ENCODE peak calls at places on chromosomes 5 and 9, in ten cellular contexts. One of them, this sample, is unnamed.
A peak's percentile ranks its signal among the peaks of the same experiment; 100 is the strongest.

GRCh38 chr9:21709464-21710058 is 92.9 kb upstream of the MTAP start:
- DNase-seq in RWPE1: no peak
- DNase-seq in natural killer cell: no peak
- DNase-seq in lower lobe of right lung: no peak
- DNase-seq in brain microvascular endothelial cell: peak; percentile 64
- DNase-seq in activated CD8-positive, alpha-beta T cell treated with anti-CD3 and anti-CD28 coated beads for 36 hours: peak; percentile 88
- DNase-seq in CD8-positive, alpha-beta T cell: peak; percentile 35
- DNase-seq in fibroblast of lung: peak; percentile 43
- DNase-seq in coronary artery: no peak
- DNase-seq in OCI-LY7: peak; percentile 69
- DNase-seq in this sample: peak; percentile 47

GRCh38 chr5:126686451-126687126 is 85.8 kb downstream of the PHAX start:
- DNase-seq in RWPE1: no peak
- DNase-seq in natural killer cell: no peak
- DNase-seq in lower lobe of right lung: no peak
- DNase-seq in brain microvascular endothelial cell: no peak
- DNase-seq in activated CD8-positive, alpha-beta T cell treated with anti-CD3 and anti-CD28 coated beads for 36 hours: no peak
- DNase-seq in CD8-positive, alpha-beta T cell: no peak
- DNase-seq in fibroblast of lung: no peak
- DNase-seq in coronary artery: no peak
- DNase-seq in OCI-LY7: peak; percentile 70
- DNase-seq in this sample: no peak

GRCh38 chr9:33718987-33719386 is 76.4 kb upstream of the PRSS3 start:
- DNase-seq in RWPE1: no peak
- DNase-seq in natural killer cell: no peak
- DNase-seq in lower lobe of right lung: peak; percentile 61
- DNase-seq in brain microvascular endothelial cell: peak; percentile 46
- DNase-seq in activated CD8-positive, alpha-beta T cell treated with anti-CD3 and anti-CD28 coated beads for 36 hours: no peak
- DNase-seq in CD8-positive, alpha-beta T cell: no peak
- DNase-seq in fibroblast of lung: peak; percentile 7
- DNase-seq in coronary artery: no peak
- DNase-seq in OCI-LY7: no peak
- DNase-seq in this sample: no peak

GRCh38 chr9:114906922-114907571 is 23.3 kb downstream of the TNFSF8 start:
- DNase-seq in RWPE1: peak; percentile 56
- DNase-seq in natural killer cell: no peak
- DNase-seq in lower lobe of right lung: no peak
- DNase-seq in brain microvascular endothelial cell: no peak
- DNase-seq in activated CD8-positive, alpha-beta T cell treated with anti-CD3 and anti-CD28 coated beads for 36 hours: peak; percentile 48
- DNase-seq in CD8-positive, alpha-beta T cell: no peak
- DNase-seq in fibroblast of lung: peak; percentile 39
- DNase-seq in coronary artery: no peak
- DNase-seq in OCI-LY7: no peak
- DNase-seq in this sample: no peak

GRCh38 chr9:128340691-128341434 is 536 bp downstream of the SLC27A4 start:
- DNase-seq in RWPE1: peak; percentile 48
- DNase-seq in natural killer cell: no peak
- DNase-seq in lower lobe of right lung: no peak
- DNase-seq in brain microvascular endothelial cell: no peak
- DNase-seq in activated CD8-positive, alpha-beta T cell treated with anti-CD3 and anti-CD28 coated beads for 36 hours: peak; percentile 23
- DNase-seq in CD8-positive, alpha-beta T cell: no peak
- DNase-seq in fibroblast of lung: no peak
- DNase-seq in coronary artery: no peak
- DNase-seq in OCI-LY7: no peak
- DNase-seq in this sample: no peak

GRCh38 chr9:113573303-113573958 is 109.9 kb downstream of the RGS3 start:
- DNase-seq in RWPE1: no peak
- DNase-seq in natural killer cell: no peak
- DNase-seq in lower lobe of right lung: peak; percentile 10
- DNase-seq in brain microvascular endothelial cell: no peak
- DNase-seq in activated CD8-positive, alpha-beta T cell treated with anti-CD3 and anti-CD28 coated beads for 36 hours: no peak
- DNase-seq in CD8-positive, alpha-beta T cell: no peak
- DNase-seq in fibroblast of lung: no peak
- DNase-seq in coronary artery: peak; percentile 26
- DNase-seq in OCI-LY7: no peak
- DNase-seq in this sample: no peak

GRCh38 chr5:3740546-3741371 is 145.1 kb downstream of the IRX1 start:
- DNase-seq in RWPE1: peak; percentile 80
- DNase-seq in natural killer cell: no peak
- DNase-seq in lower lobe of right lung: no peak
- DNase-seq in brain microvascular endothelial cell: no peak
- DNase-seq in activated CD8-positive, alpha-beta T cell treated with anti-CD3 and anti-CD28 coated beads for 36 hours: no peak
- DNase-seq in CD8-positive, alpha-beta T cell: no peak
- DNase-seq in fibroblast of lung: peak; percentile 68
- DNase-seq in coronary artery: no peak
- DNase-seq in OCI-LY7: no peak
- DNase-seq in this sample: no peak

GRCh38 chr5:172637122-172637580 is 3.9 kb upstream of the NEURL1B start:
- DNase-seq in RWPE1: peak; percentile 98
- DNase-seq in natural killer cell: no peak
- DNase-seq in lower lobe of right lung: no peak
- DNase-seq in brain microvascular endothelial cell: no peak
- DNase-seq in activated CD8-positive, alpha-beta T cell treated with anti-CD3 and anti-CD28 coated beads for 36 hours: no peak
- DNase-seq in CD8-positive, alpha-beta T cell: no peak
- DNase-seq in fibroblast of lung: no peak
- DNase-seq in coronary artery: peak; percentile 75
- DNase-seq in OCI-LY7: no peak
- DNase-seq in this sample: no peak

GRCh38 chr9:117234178-117234577 is 180.7 kb downstream of the ASTN2 start:
- DNase-seq in RWPE1: no peak
- DNase-seq in natural killer cell: no peak
- DNase-seq in lower lobe of right lung: no peak
- DNase-seq in brain microvascular endothelial cell: no peak
- DNase-seq in activated CD8-positive, alpha-beta T cell treated with anti-CD3 and anti-CD28 coated beads for 36 hours: no peak
- DNase-seq in CD8-positive, alpha-beta T cell: no peak
- DNase-seq in fibroblast of lung: no peak
- DNase-seq in coronary artery: no peak
- DNase-seq in OCI-LY7: no peak
- DNase-seq in this sample: no peak

DNA sequence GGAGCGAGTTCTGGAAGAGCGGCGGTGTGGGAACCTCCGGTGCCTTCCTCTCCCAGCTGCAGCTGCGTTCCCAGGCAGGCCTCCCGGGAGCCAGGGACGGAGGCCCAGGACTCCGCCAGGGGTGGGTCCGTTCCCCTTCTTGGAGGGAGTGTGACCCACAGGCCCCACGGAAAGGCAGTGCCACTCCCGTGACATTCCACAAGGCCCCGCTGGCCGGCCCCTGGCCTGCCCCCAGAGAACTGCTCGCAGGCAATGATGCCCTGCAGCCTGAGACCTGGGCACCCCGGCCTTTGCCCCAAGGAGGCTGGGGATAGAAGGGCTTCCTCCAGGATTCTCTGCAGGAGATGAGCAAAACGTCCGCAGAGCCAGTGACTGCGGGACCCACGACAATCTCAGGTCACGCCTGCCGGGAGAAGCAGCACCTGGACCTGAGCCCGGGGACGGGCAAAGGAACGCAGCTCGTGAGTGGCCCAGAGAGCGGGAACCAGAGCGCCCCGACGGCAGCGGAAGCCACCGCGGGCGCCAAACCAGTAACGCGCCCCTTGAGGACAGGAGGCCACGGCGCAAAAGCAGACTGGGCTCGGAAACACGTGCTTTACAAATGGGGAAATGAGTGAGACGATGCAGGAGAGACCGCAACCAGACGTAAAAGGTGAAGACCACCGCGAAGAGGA is 9.3 kb downstream of the OBP2B start:
- DNase-seq in RWPE1: peak; percentile 70
- DNase-seq in natural killer cell: peak; percentile 28
- DNase-seq in lower lobe of right lung: peak; percentile 59
- DNase-seq in brain microvascular endothelial cell: no peak
- DNase-seq in activated CD8-positive, alpha-beta T cell treated with anti-CD3 and anti-CD28 coated beads for 36 hours: peak; percentile 68
- DNase-seq in CD8-positive, alpha-beta T cell: peak; percentile 41
- DNase-seq in fibroblast of lung: no peak
- DNase-seq in coronary artery: no peak
- DNase-seq in OCI-LY7: no peak
- DNase-seq in this sample: peak; percentile 31
- TF ChIP-seq CTCF in RWPE1: peak; percentile 91
- TF ChIP-seq CTCF in natural killer cell: no peak
- TF ChIP-seq CTCF in lower lobe of right lung: peak; percentile 38
- TF ChIP-seq CTCF in brain microvascular endothelial cell: no peak
- TF ChIP-seq CTCF in activated CD8-positive, alpha-beta T cell treated with anti-CD3 and anti-CD28 coated beads for 36 hours: no peak
- TF ChIP-seq CTCF in CD8-positive, alpha-beta T cell: no peak
- TF ChIP-seq CTCF in fibroblast of lung: no peak
- TF ChIP-seq CTCF in coronary artery: no peak
- TF ChIP-seq CTCF in OCI-LY7: no peak
- TF ChIP-seq CTCF in this sample: peak; percentile 58

GRCh38 chr9:131723632-131724031 is 16.2 kb downstream of the RAPGEF1 start:
- DNase-seq in RWPE1: no peak
- DNase-seq in natural killer cell: no peak
- DNase-seq in lower lobe of right lung: no peak
- DNase-seq in brain microvascular endothelial cell: no peak
- DNase-seq in activated CD8-positive, alpha-beta T cell treated with anti-CD3 and anti-CD28 coated beads for 36 hours: no peak
- DNase-seq in CD8-positive, alpha-beta T cell: no peak
- DNase-seq in fibroblast of lung: no peak
- DNase-seq in coronary artery: no peak
- DNase-seq in OCI-LY7: no peak
- DNase-seq in this sample: no peak

GRCh38 chr9:131727795-131728545 is 11.9 kb downstream of the RAPGEF1 start:
- DNase-seq in RWPE1: peak; percentile 54
- DNase-seq in natural killer cell: no peak
- DNase-seq in lower lobe of right lung: no peak
- DNase-seq in brain microvascular endothelial cell: no peak
- DNase-seq in activated CD8-positive, alpha-beta T cell treated with anti-CD3 and anti-CD28 coated beads for 36 hours: peak; percentile 45
- DNase-seq in CD8-positive, alpha-beta T cell: no peak
- DNase-seq in fibroblast of lung: peak; percentile 62
- DNase-seq in coronary artery: no peak
- DNase-seq in OCI-LY7: peak; percentile 52
- DNase-seq in this sample: no peak

GRCh38 chr9:131727184-131727785 is 12.6 kb downstream of the RAPGEF1 start:
- DNase-seq in RWPE1: peak; percentile 91
- DNase-seq in natural killer cell: no peak
- DNase-seq in lower lobe of right lung: no peak
- DNase-seq in brain microvascular endothelial cell: peak; percentile 45
- DNase-seq in activated CD8-positive, alpha-beta T cell treated with anti-CD3 and anti-CD28 coated beads for 36 hours: peak; percentile 49
- DNase-seq in CD8-positive, alpha-beta T cell: no peak
- DNase-seq in fibroblast of lung: peak; percentile 77
- DNase-seq in coronary artery: no peak
- DNase-seq in OCI-LY7: no peak
- DNase-seq in this sample: no peak

GRCh38 chr9:131722260-131722659 is 17.6 kb downstream of the RAPGEF1 start:
- DNase-seq in RWPE1: no peak
- DNase-seq in natural killer cell: no peak
- DNase-seq in lower lobe of right lung: no peak
- DNase-seq in brain microvascular endothelial cell: no peak
- DNase-seq in activated CD8-positive, alpha-beta T cell treated with anti-CD3 and anti-CD28 coated beads for 36 hours: no peak
- DNase-seq in CD8-positive, alpha-beta T cell: no peak
- DNase-seq in fibroblast of lung: no peak
- DNase-seq in coronary artery: no peak
- DNase-seq in OCI-LY7: no peak
- DNase-seq in this sample: no peak

DNA sequence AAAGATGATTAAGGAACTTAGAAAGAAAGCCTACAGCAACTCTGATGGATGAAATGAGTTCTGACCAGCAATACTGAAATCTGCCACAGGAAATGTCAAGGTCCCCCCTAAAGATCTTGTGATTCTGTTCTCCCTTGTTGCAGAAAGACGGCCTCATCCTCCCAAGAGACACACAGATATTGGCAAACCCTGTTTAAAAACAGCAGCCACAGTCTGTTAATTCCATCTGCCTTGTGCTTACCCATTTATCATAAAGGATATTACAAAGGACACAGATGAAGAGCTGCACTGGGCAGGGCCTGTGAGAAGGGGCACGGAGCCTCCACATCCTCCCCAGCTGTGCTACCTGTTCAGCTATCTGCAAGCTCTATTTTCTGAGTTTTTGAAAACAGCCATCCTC is 15.2 kb downstream of the RAPGEF1 start:
- DNase-seq in RWPE1: no peak
- DNase-seq in natural killer cell: no peak
- DNase-seq in lower lobe of right lung: no peak
- DNase-seq in brain microvascular endothelial cell: no peak
- DNase-seq in activated CD8-positive, alpha-beta T cell treated with anti-CD3 and anti-CD28 coated beads for 36 hours: no peak
- DNase-seq in CD8-positive, alpha-beta T cell: no peak
- DNase-seq in fibroblast of lung: no peak
- DNase-seq in coronary artery: no peak
- DNase-seq in OCI-LY7: peak; percentile 92
- DNase-seq in this sample: no peak
- TF ChIP-seq CTCF in RWPE1: no peak
- TF ChIP-seq CTCF in natural killer cell: no peak
- TF ChIP-seq CTCF in lower lobe of right lung: no peak
- TF ChIP-seq CTCF in brain microvascular endothelial cell: no peak
- TF ChIP-seq CTCF in activated CD8-positive, alpha-beta T cell treated with anti-CD3 and anti-CD28 coated beads for 36 hours: no peak
- TF ChIP-seq CTCF in CD8-positive, alpha-beta T cell: no peak
- TF ChIP-seq CTCF in fibroblast of lung: no peak
- TF ChIP-seq CTCF in coronary artery: no peak
- TF ChIP-seq CTCF in OCI-LY7: no peak
- TF ChIP-seq CTCF in this sample: no peak

GRCh38 chr9:101923451-101923850 is 185.0 kb upstream of the GRIN3A start:
- DNase-seq in RWPE1: no peak
- DNase-seq in natural killer cell: no peak
- DNase-seq in lower lobe of right lung: no peak
- DNase-seq in brain microvascular endothelial cell: no peak
- DNase-seq in activated CD8-positive, alpha-beta T cell treated with anti-CD3 and anti-CD28 coated beads for 36 hours: no peak
- DNase-seq in CD8-positive, alpha-beta T cell: no peak
- DNase-seq in fibroblast of lung: no peak
- DNase-seq in coronary artery: no peak
- DNase-seq in OCI-LY7: no peak
- DNase-seq in this sample: no peak
- TF ChIP-seq CTCF in RWPE1: no peak
- TF ChIP-seq CTCF in natural killer cell: no peak
- TF ChIP-seq CTCF in lower lobe of right lung: no peak
- TF ChIP-seq CTCF in brain microvascular endothelial cell: no peak
- TF ChIP-seq CTCF in activated CD8-positive, alpha-beta T cell treated with anti-CD3 and anti-CD28 coated beads for 36 hours: no peak
- TF ChIP-seq CTCF in CD8-positive, alpha-beta T cell: no peak
- TF ChIP-seq CTCF in fibroblast of lung: no peak
- TF ChIP-seq CTCF in coronary artery: no peak
- TF ChIP-seq CTCF in OCI-LY7: no peak
- TF ChIP-seq CTCF in this sample: no peak

GRCh38 chr9:137305788-137306545 is 3.9 kb upstream of the NRARP start:
- DNase-seq in RWPE1: no peak
- DNase-seq in natural killer cell: no peak
- DNase-seq in lower lobe of right lung: no peak
- DNase-seq in brain microvascular endothelial cell: no peak
- DNase-seq in activated CD8-positive, alpha-beta T cell treated with anti-CD3 and anti-CD28 coated beads for 36 hours: no peak
- DNase-seq in CD8-positive, alpha-beta T cell: peak; percentile 13
- DNase-seq in fibroblast of lung: no peak
- DNase-seq in coronary artery: no peak
- DNase-seq in OCI-LY7: no peak
- DNase-seq in this sample: no peak

GRCh38 chr9:137303893-137304382 is 1.9 kb upstream of the NRARP start:
- DNase-seq in RWPE1: no peak
- DNase-seq in natural killer cell: no peak
- DNase-seq in lower lobe of right lung: no peak
- DNase-seq in brain microvascular endothelial cell: no peak
- DNase-seq in activated CD8-positive, alpha-beta T cell treated with anti-CD3 and anti-CD28 coated beads for 36 hours: no peak
- DNase-seq in CD8-positive, alpha-beta T cell: no peak
- DNase-seq in fibroblast of lung: no peak
- DNase-seq in coronary artery: no peak
- DNase-seq in OCI-LY7: no peak
- DNase-seq in this sample: no peak

GRCh38 chr9:137305060-137305787 is 3.2 kb upstream of the NRARP start:
- DNase-seq in RWPE1: no peak
- DNase-seq in natural killer cell: peak; percentile 58
- DNase-seq in lower lobe of right lung: peak; percentile 75
- DNase-seq in brain microvascular endothelial cell: peak; percentile 54
- DNase-seq in activated CD8-positive, alpha-beta T cell treated with anti-CD3 and anti-CD28 coated beads for 36 hours: peak; percentile 87
- DNase-seq in CD8-positive, alpha-beta T cell: peak; percentile 58
- DNase-seq in fibroblast of lung: peak; percentile 46
- DNase-seq in coronary artery: no peak
- DNase-seq in OCI-LY7: peak; percentile 51
- DNase-seq in this sample: peak; percentile 54

GRCh38 chr9:137303031-137303892 is 1.2 kb upstream of the NRARP start:
- DNase-seq in RWPE1: no peak
- DNase-seq in natural killer cell: no peak
- DNase-seq in lower lobe of right lung: peak; percentile 47
- DNase-seq in brain microvascular endothelial cell: no peak
- DNase-seq in activated CD8-positive, alpha-beta T cell treated with anti-CD3 and anti-CD28 coated beads for 36 hours: no peak
- DNase-seq in CD8-positive, alpha-beta T cell: no peak
- DNase-seq in fibroblast of lung: no peak
- DNase-seq in coronary artery: no peak
- DNase-seq in OCI-LY7: no peak
- DNase-seq in this sample: no peak

GRCh38 chr9:137304383-137305059 is 2.5 kb upstream of the NRARP start:
- DNase-seq in RWPE1: no peak
- DNase-seq in natural killer cell: no peak
- DNase-seq in lower lobe of right lung: no peak
- DNase-seq in brain microvascular endothelial cell: no peak
- DNase-seq in activated CD8-positive, alpha-beta T cell treated with anti-CD3 and anti-CD28 coated beads for 36 hours: no peak
- DNase-seq in CD8-positive, alpha-beta T cell: no peak
- DNase-seq in fibroblast of lung: no peak
- DNase-seq in coronary artery: no peak
- DNase-seq in OCI-LY7: no peak
- DNase-seq in this sample: no peak
- TF ChIP-seq CTCF in RWPE1: peak; percentile 26
- TF ChIP-seq CTCF in natural killer cell: no peak
- TF ChIP-seq CTCF in lower lobe of right lung: peak; percentile 16
- TF ChIP-seq CTCF in brain microvascular endothelial cell: peak; percentile 51
- TF ChIP-seq CTCF in activated CD8-positive, alpha-beta T cell treated with anti-CD3 and anti-CD28 coated beads for 36 hours: no peak
- TF ChIP-seq CTCF in CD8-positive, alpha-beta T cell: no peak
- TF ChIP-seq CTCF in fibroblast of lung: no peak
- TF ChIP-seq CTCF in coronary artery: no peak
- TF ChIP-seq CTCF in OCI-LY7: peak; percentile 26
- TF ChIP-seq CTCF in this sample: no peak

This sample was measured in CD4-positive, alpha-beta T cell.